ENCODE peak calls at places on chromosome 7, in five cellular contexts. J is stimulated activated CD4-positive, alpha-beta T cell treated with anti-CD3 and anti-CD28 coated beads, Interleukin-15, amount 100 ng/mL, for 48 hours; T is M059J; N is stimulated activated CD8-positive, alpha-beta memory T cell treated with anti-CD3 and anti-CD28 coated beads, Interleukin-2, amount 100 ng/mL, for 1 hour; H is AG08395. Q is an unnamed sample.

GRCh38 chr7:1031716-1032455 is 12.5 kb upstream of the GPR146 start:
- DNase-seq in J (no peak), T (no peak), N (no peak), H (no peak), Q (no peak)

GRCh38 chr7:120867932-120868331 is 10.0 kb upstream of the TSPAN12 start:
- DNase-seq in J (no peak), T (peak; percentile 74), N (no peak), H (no peak), Q (peak; percentile 36)

GRCh38 chr7:2488272-2488645 is 12.1 kb upstream of the GRIFIN start:
- DNase-seq in J (no peak), T (no peak), N (no peak), H (peak; percentile 75), Q (no peak)

GRCh38 chr7:127914693-127915092 is 116.5 kb downstream of the LRRC4 start:
- DNase-seq in J (no peak), T (no peak), N (no peak), H (no peak), Q (no peak)

GRCh38 chr7:138934861-138935260 is 46.3 kb downstream of the KIAA1549 start:
- DNase-seq in J (no peak), T (peak; percentile 91), N (no peak), H (peak; percentile 45), Q (peak; percentile 66)

GRCh38 chr7:127833641-127834040 is 181.6 kb downstream of the SND1 start:
- DNase-seq in J (no peak), T (no peak), N (no peak), H (no peak), Q (no peak)

GRCh38 chr7:64793106-64793755 is 997 bp upstream of the ZNF138 start:
- DNase-seq in J (no peak), T (peak; percentile 22), N (no peak), H (no peak), Q (peak; percentile 14)

GRCh38 chr7:129053938-129054437 is 923 bp downstream of the TNPO3 start:
- DNase-seq in J (no peak), T (peak; percentile 58), N (no peak), H (no peak), Q (no peak)

GRCh38 chr7:143372070-143372469 is 9.1 kb upstream of the ZYX start:
- DNase-seq in J (no peak), T (peak; percentile 79), N (no peak), H (no peak), Q (peak; percentile 77)

GRCh38 chr7:92836489-92837213 is at the start of gene CDK6:
- DNase-seq in J (peak; percentile 65), T (peak; percentile 73), N (peak; percentile 44), H (peak; percentile 72), Q (peak; percentile 79)

GRCh38 chr7:92259610-92260247 is 14.0 kb downstream of the ANKIB1 start:
- DNase-seq in J (no peak), T (no peak), N (no peak), H (no peak), Q (no peak)

GRCh38 chr7:40915061-40915460 is 780.3 kb downstream of the SUGCT start:
- DNase-seq in J (no peak), T (peak; percentile 70), N (no peak), H (no peak), Q (no peak)

GRCh38 chr7:137579913-137580640 is 236.5 kb upstream of the PTN start:
- DNase-seq in J (no peak), T (peak; percentile 91), N (no peak), H (peak; percentile 41), Q (peak; percentile 63)

GRCh38 chr7:129607471-129608120 is 3.9 kb upstream of the NRF1 start:
- DNase-seq in J (no peak), T (peak; percentile 54), N (no peak), H (peak; percentile 61), Q (peak; percentile 62)

GRCh38 chr7:17520941-17521340 is 222.5 kb downstream of the AHR start:
- DNase-seq in J (no peak), T (peak; percentile 44), N (no peak), H (no peak), Q (no peak)

GRCh38 chr7:141354251-141354650 is 197.0 kb upstream of the AGK start:
- DNase-seq in J (no peak), T (peak; percentile 76), N (no peak), H (no peak), Q (peak; percentile 74)

GRCh38 chr7:1566687-1567081 is 3.1 kb downstream of the PSMG3 start:
- DNase-seq in J (no peak), T (no peak), N (no peak), H (no peak), Q (no peak)

GRCh38 chr7:11261470-11261869 is 287.8 kb downstream of the PHF14 start:
- DNase-seq in J (no peak), T (peak; percentile 87), N (no peak), H (no peak), Q (no peak)

GRCh38 chr7:101575168-101575567 is 53.9 kb downstream of the MYL10 start:
- DNase-seq in J (no peak), T (no peak), N (no peak), H (no peak), Q (no peak)

GRCh38 chr7:47482013-47482761 is 99.7 kb downstream of the TNS3 start:
- DNase-seq in J (no peak), T (peak; percentile 99), N (no peak), H (peak; percentile 86), Q (peak; percentile 94)

GRCh38 chr7:38694326-38694725 is 63.2 kb upstream of the AMPH start:
- DNase-seq in J (no peak), T (no peak), N (no peak), H (no peak), Q (no peak)

GRCh38 chr7:13849528-13849892 is 140.0 kb downstream of the ETV1 start:
- DNase-seq in J (no peak), T (no peak), N (no peak), H (no peak), Q (no peak)

GRCh38 chr7:122304996-122305421 is 459 bp upstream of the FEZF1 start:
- DNase-seq in J (no peak), T (no peak), N (no peak), H (no peak), Q (no peak)

GRCh38 chr7:106866298-106867281 is 1.5 kb downstream of the PIK3CG start:
- DNase-seq in J (no peak), T (no peak), N (no peak), H (no peak), Q (no peak)

GRCh38 chr7:145082366-145083240 is 246.8 kb upstream of the TPK1 start:
- DNase-seq in J (no peak), T (peak; percentile 15), N (no peak), H (no peak), Q (peak; percentile 37)

GRCh38 chr7:157300406-157300770 is 36.4 kb upstream of the DNAJB6 start:
- DNase-seq in J (no peak), T (no peak), N (no peak), H (no peak), Q (no peak)

GRCh38 chr7:27172823-27173411 is 1.2 kb downstream of the HOXA10 start:
- DNase-seq in J (no peak), T (peak; percentile 76), N (no peak), H (peak; percentile 64), Q (peak; percentile 79)